ENCODE peak calls at places on chromosome 17, in seven cellular contexts. One of them, this sample, is unnamed.

GRCh38 chr17:17710728-17711541 is 29.7 kb downstream of the RAI1 start:
- DNase-seq in tibial nerve: no peak
- DNase-seq in lower lobe of right lung: peak
- DNase-seq in cardiac fibroblast: peak
- DNase-seq in psoas muscle: no peak
- DNase-seq in esophagus muscularis mucosa: no peak
- DNase-seq in GM23248: peak
- DNase-seq in this sample: no peak

GRCh38 chr17:50944054-50944901 is 78.1 kb upstream of the TOB1 start:
- DNase-seq in tibial nerve: peak
- DNase-seq in lower lobe of right lung: peak
- DNase-seq in cardiac fibroblast: peak
- DNase-seq in psoas muscle: peak
- DNase-seq in esophagus muscularis mucosa: no peak
- DNase-seq in GM23248: peak
- DNase-seq in this sample: peak

GRCh38 chr17:81448960-81449359 is 53.7 kb downstream of the BAHCC1 start:
- DNase-seq in tibial nerve: no peak
- DNase-seq in lower lobe of right lung: no peak
- DNase-seq in cardiac fibroblast: no peak
- DNase-seq in psoas muscle: no peak
- DNase-seq in esophagus muscularis mucosa: no peak
- DNase-seq in GM23248: no peak
- DNase-seq in this sample: no peak

GRCh38 chr17:39671651-39672521 is 3.6 kb downstream of the PNMT start:
- DNase-seq in tibial nerve: no peak
- DNase-seq in lower lobe of right lung: no peak
- DNase-seq in cardiac fibroblast: peak
- DNase-seq in psoas muscle: no peak
- DNase-seq in esophagus muscularis mucosa: no peak
- DNase-seq in GM23248: peak
- DNase-seq in this sample: no peak

GRCh38 chr17:64500923-64501765 is 4.3 kb upstream of the POLG2 start:
- DNase-seq in tibial nerve: no peak
- DNase-seq in lower lobe of right lung: no peak
- DNase-seq in cardiac fibroblast: no peak
- DNase-seq in psoas muscle: no peak
- DNase-seq in esophagus muscularis mucosa: no peak
- DNase-seq in GM23248: peak
- DNase-seq in this sample: no peak

GRCh38 chr17:5683241-5683640 is 98.9 kb upstream of the NLRP1 start:
- DNase-seq in tibial nerve: no peak
- DNase-seq in lower lobe of right lung: no peak
- DNase-seq in cardiac fibroblast: no peak
- DNase-seq in psoas muscle: no peak
- DNase-seq in esophagus muscularis mucosa: no peak
- DNase-seq in GM23248: no peak
- DNase-seq in this sample: no peak

GRCh38 chr17:43908111-43908721 is 880 bp upstream of the MPP2 start:
- DNase-seq in tibial nerve: peak
- DNase-seq in lower lobe of right lung: peak
- DNase-seq in cardiac fibroblast: peak
- DNase-seq in psoas muscle: peak
- DNase-seq in esophagus muscularis mucosa: peak
- DNase-seq in GM23248: peak
- DNase-seq in this sample: no peak

GRCh38 chr17:1713878-1714487 is 3.8 kb upstream of the TLCD2 start:
- DNase-seq in tibial nerve: no peak
- DNase-seq in lower lobe of right lung: peak
- DNase-seq in cardiac fibroblast: peak
- DNase-seq in psoas muscle: no peak
- DNase-seq in esophagus muscularis mucosa: no peak
- DNase-seq in GM23248: peak
- DNase-seq in this sample: no peak

GRCh38 chr17:8164815-8165131 is 2.0 kb upstream of the VAMP2 start:
- DNase-seq in tibial nerve: no peak
- DNase-seq in lower lobe of right lung: peak
- DNase-seq in cardiac fibroblast: no peak
- DNase-seq in psoas muscle: peak
- DNase-seq in esophagus muscularis mucosa: no peak
- DNase-seq in GM23248: no peak
- DNase-seq in this sample: peak

GRCh38 chr17:43599835-43600234 is 53.7 kb upstream of the ETV4 start:
- DNase-seq in tibial nerve: no peak
- DNase-seq in lower lobe of right lung: no peak
- DNase-seq in cardiac fibroblast: peak
- DNase-seq in psoas muscle: no peak
- DNase-seq in esophagus muscularis mucosa: no peak
- DNase-seq in GM23248: peak
- DNase-seq in this sample: no peak

GRCh38 chr17:37068266-37068665 is 119.5 kb downstream of the AATF start:
- DNase-seq in tibial nerve: no peak
- DNase-seq in lower lobe of right lung: no peak
- DNase-seq in cardiac fibroblast: no peak
- DNase-seq in psoas muscle: no peak
- DNase-seq in esophagus muscularis mucosa: no peak
- DNase-seq in GM23248: no peak
- DNase-seq in this sample: no peak

DNA sequence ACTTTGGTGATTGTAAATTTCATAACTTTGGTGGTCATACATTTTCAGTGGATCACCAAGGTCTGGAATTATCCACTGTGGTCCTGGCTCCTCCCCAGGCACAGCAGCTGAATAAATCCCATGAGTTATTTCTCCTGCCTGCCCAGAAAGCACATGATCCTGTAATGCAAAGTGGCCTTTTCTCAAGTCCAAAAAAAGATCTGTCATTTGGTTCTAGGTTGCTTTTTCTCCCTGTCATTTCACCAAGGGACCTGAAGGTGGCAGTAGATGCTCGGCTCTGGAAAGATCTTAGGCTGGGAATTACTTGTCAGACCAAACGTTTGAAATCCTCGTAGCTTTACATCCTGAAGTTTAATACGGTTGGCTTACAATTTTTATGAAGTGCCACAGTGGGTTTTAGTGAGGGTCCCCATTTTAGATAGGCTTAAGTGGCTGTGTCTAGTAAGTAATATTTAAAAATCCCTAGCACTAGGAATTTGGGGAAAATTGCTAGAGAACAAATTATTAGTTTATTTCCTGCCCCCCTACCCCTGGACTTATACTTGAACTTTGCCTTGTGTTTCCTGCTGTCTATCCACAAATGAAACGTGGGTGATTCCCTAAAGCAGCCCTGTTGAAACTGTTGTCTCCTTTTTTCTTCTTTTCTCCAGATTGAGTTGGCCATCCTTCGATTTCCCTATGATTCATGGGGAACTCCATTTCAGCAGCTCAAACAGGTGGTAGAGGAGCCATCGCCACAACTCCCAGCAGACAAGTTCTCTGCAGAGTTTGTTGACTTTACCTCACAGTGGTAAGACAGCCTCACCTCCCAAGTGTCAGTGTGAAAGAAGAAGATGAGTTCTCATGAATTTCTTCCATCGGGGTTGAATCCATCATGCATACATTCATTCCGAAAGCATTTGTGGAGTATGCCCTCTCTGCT is 111.7 kb downstream of the MAP2K6 start:
- DNase-seq in tibial nerve: no peak
- DNase-seq in lower lobe of right lung: no peak
- DNase-seq in cardiac fibroblast: peak
- DNase-seq in psoas muscle: peak
- DNase-seq in esophagus muscularis mucosa: no peak
- DNase-seq in GM23248: peak
- DNase-seq in this sample: no peak
- H3K4me3 ChIP-seq in tibial nerve: no peak
- H3K4me3 ChIP-seq in lower lobe of right lung: no peak
- H3K4me3 ChIP-seq in cardiac fibroblast: no peak
- H3K4me3 ChIP-seq in psoas muscle: no peak
- H3K4me3 ChIP-seq in esophagus muscularis mucosa: no peak
- H3K4me3 ChIP-seq in GM23248: no peak
- H3K4me3 ChIP-seq in this sample: no peak

DNA sequence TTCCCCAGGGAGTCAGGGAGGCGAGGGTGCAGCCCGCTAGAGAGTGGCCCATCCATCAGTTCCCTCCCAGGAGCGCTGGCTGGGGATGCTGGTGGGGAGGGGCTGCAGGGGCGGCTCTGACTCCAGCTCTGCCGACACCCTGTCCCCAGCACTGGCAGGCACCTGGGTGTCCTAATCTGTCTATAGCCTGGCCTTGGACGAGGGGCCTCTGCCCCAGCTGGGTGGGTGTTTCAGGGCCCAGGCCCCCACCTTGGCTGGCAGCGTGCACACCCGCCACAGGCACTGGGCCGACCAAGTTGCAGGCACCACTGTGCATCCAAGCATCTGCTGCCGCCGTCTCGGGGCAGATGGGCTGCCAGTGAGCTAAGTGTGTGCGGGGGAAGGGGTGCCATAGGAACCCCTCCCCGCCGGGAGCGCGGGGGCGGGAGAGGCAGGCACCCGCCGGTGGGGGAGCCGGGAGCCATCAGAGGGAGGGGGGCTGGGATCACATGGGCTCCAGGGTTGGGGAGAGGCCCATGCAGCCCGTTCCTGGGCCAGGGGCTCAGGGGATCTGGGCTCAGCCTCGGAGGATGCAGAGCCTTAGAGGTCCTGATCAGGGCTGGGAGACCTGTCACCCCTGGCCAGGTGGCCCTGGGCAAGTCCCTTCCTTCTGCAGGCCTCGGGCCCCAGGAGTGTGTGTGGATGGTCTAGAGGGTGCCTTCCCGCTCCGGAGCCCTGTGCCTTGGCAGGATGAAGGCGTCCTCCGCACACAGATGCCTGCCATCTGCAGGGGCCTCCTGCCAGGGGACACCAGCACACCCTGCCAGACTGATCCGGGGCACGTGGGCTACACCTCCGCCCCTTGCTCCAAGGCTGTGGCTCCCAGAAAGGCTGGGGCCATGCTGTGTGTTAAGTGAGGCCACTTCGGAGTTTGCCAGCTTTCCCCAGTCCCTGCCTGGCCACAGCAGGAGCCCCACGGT is 30.5 kb downstream of the ENDOV start:
- DNase-seq in tibial nerve: no peak
- DNase-seq in lower lobe of right lung: no peak
- DNase-seq in cardiac fibroblast: no peak
- DNase-seq in psoas muscle: no peak
- DNase-seq in esophagus muscularis mucosa: no peak
- DNase-seq in GM23248: no peak
- DNase-seq in this sample: no peak
- H3K4me3 ChIP-seq in tibial nerve: no peak
- H3K4me3 ChIP-seq in lower lobe of right lung: no peak
- H3K4me3 ChIP-seq in cardiac fibroblast: no peak
- H3K4me3 ChIP-seq in psoas muscle: no peak
- H3K4me3 ChIP-seq in esophagus muscularis mucosa: no peak
- H3K4me3 ChIP-seq in GM23248: no peak
- H3K4me3 ChIP-seq in this sample: no peak

GRCh38 chr17:77322284-77322533 is 181.4 kb downstream of the SEC14L1 start:
- DNase-seq in tibial nerve: no peak
- DNase-seq in lower lobe of right lung: no peak
- DNase-seq in cardiac fibroblast: no peak
- DNase-seq in psoas muscle: no peak
- DNase-seq in esophagus muscularis mucosa: no peak
- DNase-seq in GM23248: no peak
- DNase-seq in this sample: no peak
- H3K4me3 ChIP-seq in tibial nerve: peak
- H3K4me3 ChIP-seq in lower lobe of right lung: peak
- H3K4me3 ChIP-seq in cardiac fibroblast: peak
- H3K4me3 ChIP-seq in psoas muscle: peak
- H3K4me3 ChIP-seq in esophagus muscularis mucosa: peak
- H3K4me3 ChIP-seq in GM23248: peak
- H3K4me3 ChIP-seq in this sample: no peak

DNA sequence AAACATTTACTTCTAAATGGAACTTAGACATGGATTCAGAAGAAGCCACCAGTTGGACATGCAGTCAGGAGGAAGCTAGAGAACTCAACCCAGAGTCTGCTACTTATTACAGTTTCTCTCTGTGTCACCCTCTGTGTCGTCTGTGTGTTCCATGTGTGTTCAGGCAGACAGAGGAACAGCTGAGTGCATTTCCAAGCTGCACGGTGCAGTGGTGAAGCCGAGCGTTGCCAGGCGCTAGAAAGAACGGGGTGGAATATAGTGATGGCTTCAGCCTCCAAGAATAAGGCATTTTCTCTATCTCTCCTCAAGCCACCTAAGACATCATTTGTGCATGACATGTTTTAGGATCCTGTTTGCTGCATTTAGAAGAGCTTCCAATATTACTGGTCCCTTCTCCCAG is 101.1 kb upstream of the CCL2 start:
- DNase-seq in tibial nerve: no peak
- DNase-seq in lower lobe of right lung: no peak
- DNase-seq in cardiac fibroblast: no peak
- DNase-seq in psoas muscle: no peak
- DNase-seq in esophagus muscularis mucosa: no peak
- DNase-seq in GM23248: no peak
- DNase-seq in this sample: no peak
- H3K4me3 ChIP-seq in tibial nerve: no peak
- H3K4me3 ChIP-seq in lower lobe of right lung: no peak
- H3K4me3 ChIP-seq in cardiac fibroblast: no peak
- H3K4me3 ChIP-seq in psoas muscle: no peak
- H3K4me3 ChIP-seq in esophagus muscularis mucosa: no peak
- H3K4me3 ChIP-seq in GM23248: no peak
- H3K4me3 ChIP-seq in this sample: no peak

DNA sequence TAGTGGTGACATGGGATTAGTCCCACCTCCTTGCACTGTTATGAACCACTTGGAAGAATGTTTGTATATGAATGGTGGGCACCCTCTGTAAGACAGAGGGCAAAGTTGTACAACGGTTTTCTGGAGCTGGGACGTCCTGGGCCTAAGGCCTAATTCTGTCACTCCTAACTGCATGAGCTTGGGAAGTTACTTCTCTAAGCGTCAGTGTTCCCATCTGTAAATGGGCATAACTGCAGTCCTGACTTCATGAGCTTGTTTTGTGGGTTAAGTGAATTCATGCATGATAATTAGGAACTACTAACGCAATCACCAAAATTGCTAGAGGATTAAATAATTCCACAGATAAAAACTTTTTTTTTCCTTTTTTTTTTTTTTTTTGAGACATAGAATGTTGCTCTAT is 1.8 kb downstream of the TBC1D16 start:
- DNase-seq in tibial nerve: no peak
- DNase-seq in lower lobe of right lung: no peak
- DNase-seq in cardiac fibroblast: no peak
- DNase-seq in psoas muscle: no peak
- DNase-seq in esophagus muscularis mucosa: no peak
- DNase-seq in GM23248: no peak
- DNase-seq in this sample: no peak
- H3K4me3 ChIP-seq in tibial nerve: peak
- H3K4me3 ChIP-seq in lower lobe of right lung: no peak
- H3K4me3 ChIP-seq in cardiac fibroblast: no peak
- H3K4me3 ChIP-seq in psoas muscle: no peak
- H3K4me3 ChIP-seq in esophagus muscularis mucosa: no peak
- H3K4me3 ChIP-seq in GM23248: no peak
- H3K4me3 ChIP-seq in this sample: no peak